ENCODE peak calls at places on chromosomes 1 and 21, in six cellular contexts. P, S, Y, R, I and V are unnamed samples.

GRCh38 chr21:19535356-19535755 is 1131.8 kb upstream of the TMPRSS15 start:
- DNase-seq in P (no peak), S (no peak), Y (no peak), R (no peak), I (no peak), V (no peak)

GRCh38 chr1:152461544-152461943 is 47.5 kb upstream of the CRNN start:
- DNase-seq in P (peak), S (peak), Y (no peak), R (peak), I (peak), V (no peak)

GRCh38 chr1:72869873-72870272 is 587.5 kb upstream of the NEGR1 start:
- DNase-seq in P (no peak), S (no peak), Y (no peak), R (no peak), I (no peak), V (no peak)

GRCh38 chr1:179447489-179447888 is 81.7 kb downstream of the AXDND1 start:
- DNase-seq in P (no peak), S (no peak), Y (no peak), R (no peak), I (no peak), V (no peak)

GRCh38 chr1:8154621-8155052 is 128.5 kb upstream of the ERRFI1 start:
- DNase-seq in P (no peak), S (peak), Y (no peak), R (no peak), I (no peak), V (no peak)

GRCh38 chr1:212671342-212672031 is 28.2 kb downstream of the BATF3 start:
- DNase-seq in P (no peak), S (no peak), Y (no peak), R (peak), I (no peak), V (peak)

GRCh38 chr1:20578721-20579380 is 10.0 kb upstream of the CDA start:
- DNase-seq in P (no peak), S (no peak), Y (no peak), R (no peak), I (no peak), V (no peak)

GRCh38 chr1:201653883-201654282 is 115.0 kb downstream of the NAV1 start:
- DNase-seq in P (no peak), S (no peak), Y (no peak), R (no peak), I (no peak), V (no peak)

GRCh38 chr1:183164963-183165362 is 21.1 kb upstream of the LAMC2 start:
- DNase-seq in P (no peak), S (no peak), Y (no peak), R (no peak), I (no peak), V (no peak)

GRCh38 chr21:37339527-37339889 is 27.1 kb upstream of the DYRK1A start:
- DNase-seq in P (no peak), S (no peak), Y (no peak), R (no peak), I (no peak), V (no peak)

GRCh38 chr1:51088474-51088873 is 13.6 kb upstream of the C1orf185 start:
- DNase-seq in P (no peak), S (no peak), Y (no peak), R (no peak), I (no peak), V (no peak)

GRCh38 chr21:34526618-34527290 is 14.7 kb upstream of the KCNE1 start:
- DNase-seq in P (peak), S (peak), Y (peak), R (no peak), I (peak), V (peak)

GRCh38 chr1:101344745-101345144 is 107.9 kb downstream of the S1PR1 start:
- DNase-seq in P (no peak), S (no peak), Y (no peak), R (no peak), I (no peak), V (no peak)

GRCh38 chr1:59076612-59077011 is 220.3 kb upstream of the FGGY start:
- DNase-seq in P (no peak), S (no peak), Y (no peak), R (no peak), I (no peak), V (no peak)

GRCh38 chr1:161182214-161182613 is 4.9 kb upstream of the B4GALT3 start:
- DNase-seq in P (no peak), S (no peak), Y (no peak), R (no peak), I (no peak), V (peak)

GRCh38 chr1:227892930-227893695 is 54.6 kb downstream of the WNT9A start:
- DNase-seq in P (peak), S (no peak), Y (no peak), R (no peak), I (no peak), V (peak)

GRCh38 chr1:17089496-17089895 is 29.8 kb downstream of the PADI2 start:
- DNase-seq in P (no peak), S (no peak), Y (no peak), R (no peak), I (no peak), V (no peak)

GRCh38 chr1:94754570-94754969 is 65.6 kb upstream of the SLC44A3 start:
- DNase-seq in P (no peak), S (no peak), Y (no peak), R (no peak), I (no peak), V (no peak)

GRCh38 chr1:202618387-202619022 is 91.7 kb downstream of the SYT2 start:
- DNase-seq in P (no peak), S (no peak), Y (no peak), R (no peak), I (no peak), V (no peak)

GRCh38 chr1:97919568-97920261 is 1.1 kb downstream of the DPYD start:
- DNase-seq in P (no peak), S (no peak), Y (no peak), R (no peak), I (no peak), V (no peak)

GRCh38 chr1:89822999-89823628 is 2.3 kb downstream of the LRRC8D start:
- DNase-seq in P (no peak), S (peak), Y (no peak), R (no peak), I (no peak), V (no peak)

GRCh38 chr1:20248954-20249612 is 41.6 kb upstream of the VWA5B1 start:
- DNase-seq in P (no peak), S (no peak), Y (no peak), R (no peak), I (peak), V (peak)

GRCh38 chr1:31120783-31121180 is 55.3 kb upstream of the PUM1 start:
- DNase-seq in P (no peak), S (no peak), Y (no peak), R (no peak), I (no peak), V (no peak)

GRCh38 chr1:113542221-113542701 is 151.9 kb downstream of the MAGI3 start:
- DNase-seq in P (no peak), S (no peak), Y (peak), R (no peak), I (no peak), V (no peak)

GRCh38 chr1:51689643-51690042 is 72.8 kb downstream of the OSBPL9 start:
- DNase-seq in P (no peak), S (no peak), Y (no peak), R (no peak), I (no peak), V (no peak)

GRCh38 chr21:44002511-44002910 is 9.6 kb upstream of the TRAPPC10 start:
- DNase-seq in P (no peak), S (no peak), Y (no peak), R (no peak), I (no peak), V (no peak)

GRCh38 chr21:45550552-45551210 is 8.4 kb upstream of the SLC19A1 start:
- DNase-seq in P (no peak), S (no peak), Y (no peak), R (peak), I (no peak), V (peak)

GRCh38 chr1:234617135-234617985 is 7.4 kb upstream of the IRF2BP2 start:
- DNase-seq in P (no peak), S (no peak), Y (no peak), R (no peak), I (no peak), V (no peak)

GRCh38 chr1:159953866-159954515 is at the start of gene SLAMF9:
- DNase-seq in P (no peak), S (no peak), Y (no peak), R (no peak), I (no peak), V (no peak)

GRCh38 chr1:186479162-186479561 is 18.2 kb upstream of the PDC start:
- DNase-seq in P (no peak), S (no peak), Y (no peak), R (no peak), I (no peak), V (no peak)

GRCh38 chr1:67686272-67687197 is 1.5 kb downstream of the GADD45A start:
- DNase-seq in P (peak), S (peak), Y (peak), R (peak), I (no peak), V (peak)

GRCh38 chr1:169460193-169460833 is 25.4 kb downstream of the SLC19A2 start:
- DNase-seq in P (no peak), S (no peak), Y (no peak), R (no peak), I (no peak), V (peak)

GRCh38 chr1:54413295-54413694 is 7.1 kb upstream of the SSBP3 start:
- DNase-seq in P (no peak), S (no peak), Y (peak), R (no peak), I (no peak), V (no peak)

GRCh38 chr21:18468775-18469174 is 65.2 kb upstream of the TMPRSS15 start:
- DNase-seq in P (no peak), S (peak), Y (no peak), R (no peak), I (no peak), V (no peak)

GRCh38 chr1:21564521-21565095 is 55.4 kb downstream of the ALPL start:
- DNase-seq in P (no peak), S (no peak), Y (no peak), R (no peak), I (no peak), V (no peak)

GRCh38 chr1:3471356-3472087 is 17.1 kb downstream of the ARHGEF16 start:
- DNase-seq in P (no peak), S (peak), Y (no peak), R (no peak), I (no peak), V (no peak)

GRCh38 chr1:100926240-100926639 is 30.4 kb downstream of the SLC30A7 start:
- DNase-seq in P (no peak), S (no peak), Y (no peak), R (no peak), I (no peak), V (no peak)

GRCh38 chr1:86416343-86416742 is 7.6 kb upstream of the CLCA2 start:
- DNase-seq in P (no peak), S (no peak), Y (no peak), R (no peak), I (no peak), V (no peak)

GRCh38 chr1:39726600-39726999 is 12.1 kb upstream of the PPIE start:
- DNase-seq in P (no peak), S (no peak), Y (no peak), R (no peak), I (no peak), V (no peak)